ENCODE peak calls at places on chromosomes 2 and 18, in six cellular contexts. J is fibroblast of lung, O is GM12865, E is psoas muscle, M is astrocyte of the spinal cord, T is progenitor cell of endocrine pancreas. S is an unnamed sample.
A peak's percentile ranks its signal among the peaks of the same experiment; 100 is the strongest.

GRCh38 chr2:128318776-128319456 is at the start of gene HS6ST1:
- DNase-seq in J (peak; percentile 78), O (peak; percentile 89), E (peak; percentile 92), M (peak; percentile 73), T (peak; percentile 84), S (peak; percentile 58)

GRCh38 chr2:230961091-230961491 is 34.8 kb upstream of the SPATA3 start:
- DNase-seq in J (no peak), O (no peak), E (no peak), M (peak; percentile 42), T (no peak), S (no peak)

GRCh38 chr18:27860701-27861107 is 316.2 kb downstream of the CDH2 start:
- DNase-seq in J (peak; percentile 6), O (peak; percentile 50), E (no peak), M (peak; percentile 86), T (no peak), S (no peak)

GRCh38 chr2:105546623-105546964 is 147.7 kb upstream of the FHL2 start:
- DNase-seq in J (no peak), O (no peak), E (no peak), M (no peak), T (no peak), S (no peak)

GRCh38 chr18:52907522-52907921 is 567.5 kb downstream of the DCC start:
- DNase-seq in J (no peak), O (no peak), E (no peak), M (no peak), T (no peak), S (no peak)

GRCh38 chr2:231987088-231987788 is 25.7 kb downstream of the DIS3L2 start:
- DNase-seq in J (peak; percentile 28), O (no peak), E (no peak), M (peak; percentile 16), T (no peak), S (no peak)

GRCh38 chr18:13614318-13614643 is 112.1 kb downstream of the FAM210A start:
- DNase-seq in J (no peak), O (peak; percentile 58), E (no peak), M (no peak), T (no peak), S (no peak)

GRCh38 chr18:13800505-13801259 is 23.3 kb upstream of the MC5R start:
- DNase-seq in J (peak; percentile 26), O (peak; percentile 14), E (peak; percentile 69), M (peak; percentile 36), T (peak; percentile 69), S (no peak)

GRCh38 chr2:238692562-238692961 is 155.3 kb upstream of the TWIST2 start:
- DNase-seq in J (no peak), O (no peak), E (no peak), M (no peak), T (no peak), S (no peak)

GRCh38 chr2:27753744-27754588 is 17.6 kb upstream of the MRPL33 start:
- DNase-seq in J (peak; percentile 82), O (peak; percentile 73), E (peak; percentile 90), M (peak; percentile 81), T (peak; percentile 62), S (peak; percentile 74)

GRCh38 chr2:233350708-233351107 is 3.6 kb upstream of the DGKD start:
- DNase-seq in J (peak; percentile 64), O (no peak), E (no peak), M (peak; percentile 87), T (no peak), S (peak; percentile 96)

GRCh38 chr2:127413782-127414743 is 4.2 kb upstream of the PROC start:
- DNase-seq in J (peak; percentile 77), O (no peak), E (no peak), M (peak; percentile 69), T (no peak), S (peak; percentile 57)

DNA sequence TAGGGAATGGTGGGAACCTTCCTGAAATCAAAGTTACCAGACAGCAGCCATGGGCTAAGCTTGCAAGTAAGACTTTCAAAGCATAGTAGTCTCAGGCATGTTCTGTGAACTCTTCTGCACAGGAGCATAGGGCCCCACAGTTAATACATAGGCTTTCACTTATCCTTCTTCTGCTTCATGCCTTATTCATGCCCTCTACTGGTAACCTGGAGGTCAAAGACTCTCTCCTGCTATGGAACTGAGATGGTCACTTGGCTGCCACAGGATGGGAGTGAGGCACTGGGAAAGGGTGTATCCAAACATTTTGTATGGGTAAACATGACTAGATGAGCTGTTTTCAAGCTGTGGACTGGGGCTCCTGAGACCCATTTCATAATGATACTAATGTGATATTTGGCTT is 49.1 kb upstream of the ZNF638 start:
- DNase-seq in J (no peak), O (peak; percentile 4), E (no peak), M (no peak), T (no peak), S (peak; percentile 1)
- TF ChIP-seq CTCF in J (no peak), O (peak; percentile 14), E (peak; percentile 8), M (peak; percentile 3), T (no peak), S (peak; percentile 22)

GRCh38 chr18:63155169-63155852 is 164.3 kb downstream of the BCL2 start:
- DNase-seq in J (no peak), O (peak; percentile 94), E (peak; percentile 82), M (no peak), T (peak; percentile 54), S (no peak)
- TF ChIP-seq CTCF in J (peak; percentile 36), O (peak; percentile 98), E (peak; percentile 76), M (peak; percentile 67), T (peak; percentile 69), S (peak; percentile 55)

DNA sequence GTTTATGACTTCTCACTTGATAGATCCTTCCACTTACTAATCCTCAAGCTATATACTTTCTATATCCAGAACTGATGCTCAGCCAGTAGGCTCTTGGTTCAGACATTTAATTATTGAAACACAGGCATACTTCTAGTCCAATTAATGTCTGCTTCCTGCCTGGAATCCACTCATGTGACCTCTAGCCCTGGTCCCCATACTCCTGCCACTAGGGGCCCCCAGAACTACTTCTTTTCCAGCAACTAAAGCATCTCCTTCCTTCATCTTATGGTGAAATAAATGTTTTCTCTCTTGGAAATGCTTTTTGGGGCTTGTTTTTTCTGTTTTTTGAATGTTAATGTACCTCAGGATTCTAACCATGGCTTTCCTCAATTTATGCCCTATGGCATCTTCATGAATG is 527.6 kb downstream of the SATB2 start:
- DNase-seq in J (no peak), O (no peak), E (no peak), M (no peak), T (no peak), S (no peak)
- TF ChIP-seq CTCF in J (peak; percentile 18), O (peak; percentile 20), E (no peak), M (no peak), T (peak; percentile 41), S (no peak)

DNA sequence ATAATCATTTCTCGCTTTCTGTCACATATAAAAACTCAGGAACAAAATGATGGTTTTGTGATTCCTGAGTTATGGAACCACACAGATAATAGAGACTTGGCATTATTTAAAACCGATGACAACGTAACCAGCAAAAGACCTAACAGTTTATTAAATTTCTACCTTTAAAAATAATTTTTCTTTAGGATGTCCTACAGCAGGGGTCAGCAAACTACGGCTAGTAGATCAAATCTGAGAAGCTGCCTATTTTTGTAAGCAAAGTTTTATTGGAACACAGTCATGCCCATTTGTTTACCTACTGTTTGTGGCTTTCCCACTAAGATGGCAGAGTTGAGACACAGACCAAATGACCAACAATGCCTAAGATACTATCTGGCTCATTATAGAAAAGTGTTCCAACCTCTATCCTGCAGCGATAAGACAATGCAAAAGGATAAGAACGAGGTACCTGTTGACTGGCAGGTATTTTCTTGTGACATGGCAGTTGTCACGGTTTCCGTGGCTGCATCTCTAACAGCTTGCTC is 53.0 kb upstream of the ZFP36L2 start:
- DNase-seq in J (no peak), O (no peak), E (no peak), M (no peak), T (no peak), S (no peak)
- TF ChIP-seq CTCF in J (no peak), O (no peak), E (peak; percentile 12), M (no peak), T (no peak), S (no peak)

DNA sequence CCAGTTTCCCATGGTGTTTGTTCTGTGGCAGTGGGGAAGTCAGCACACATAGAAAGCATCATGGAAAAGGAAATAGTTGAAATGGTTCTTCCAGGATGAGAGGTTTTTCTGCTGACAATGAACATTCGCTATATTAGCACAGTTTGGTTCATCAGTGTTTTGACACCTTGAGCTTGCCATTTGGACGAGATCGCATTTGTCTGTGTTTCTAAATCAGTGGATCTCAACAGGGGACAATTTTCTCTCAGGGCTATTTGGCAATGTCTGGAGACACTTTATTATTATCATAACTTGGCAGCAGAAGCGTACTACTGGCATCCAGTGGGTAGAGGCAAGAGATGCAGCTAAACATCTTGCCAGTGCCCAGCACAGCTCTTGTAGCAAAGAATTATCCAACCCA is 74.6 kb downstream of the CD8B2 start:
- DNase-seq in J (no peak), O (no peak), E (no peak), M (no peak), T (no peak), S (no peak)
- TF ChIP-seq CTCF in J (no peak), O (no peak), E (no peak), M (no peak), T (no peak), S (no peak)

DNA sequence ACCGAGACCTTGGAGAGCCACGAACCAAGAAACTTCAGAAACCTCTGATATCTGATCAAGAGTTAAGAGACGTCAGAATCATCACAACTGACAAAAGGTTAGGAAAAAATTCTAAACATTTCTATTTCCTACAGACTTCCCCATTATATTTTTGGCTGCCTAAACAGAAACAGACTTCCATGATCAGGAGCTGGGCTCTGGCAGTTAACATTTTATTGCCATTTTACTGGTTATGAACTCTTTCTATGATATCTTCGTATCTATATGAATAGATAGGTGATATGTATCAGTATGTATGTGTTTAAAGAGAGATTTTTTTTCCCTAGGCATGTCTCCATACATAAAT is 31.1 kb upstream of the PPP1R1C start:
- DNase-seq in J (no peak), O (no peak), E (no peak), M (no peak), T (no peak), S (no peak)
- TF ChIP-seq CTCF in J (no peak), O (no peak), E (no peak), M (no peak), T (no peak), S (peak; percentile 32)

GRCh38 chr2:17148298-17149228 is 369.7 kb downstream of the RAD51AP2 start:
- DNase-seq in J (peak; percentile 49), O (peak; percentile 12), E (no peak), M (peak; percentile 26), T (no peak), S (no peak)
- TF ChIP-seq CTCF in J (peak; percentile 52), O (peak; percentile 24), E (no peak), M (peak; percentile 74), T (peak; percentile 55), S (no peak)

DNA sequence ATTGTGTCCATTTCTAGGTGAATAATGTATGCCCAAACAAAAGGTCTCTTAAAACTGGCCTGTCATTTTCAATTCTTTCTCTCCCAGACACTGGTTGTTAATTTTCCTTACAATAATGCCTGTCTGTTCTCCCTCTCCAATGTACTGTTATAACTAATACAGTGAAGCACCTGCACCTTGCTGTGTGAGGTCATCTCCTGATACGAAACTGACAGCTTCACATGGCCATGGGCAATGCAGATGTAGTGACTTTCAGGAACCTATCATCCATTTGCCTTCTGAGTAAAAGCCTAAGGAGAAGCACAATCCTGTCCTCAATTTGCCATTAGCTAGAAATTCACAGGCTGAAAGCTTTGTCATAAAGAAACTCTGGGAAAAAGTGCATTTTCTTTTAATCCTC is 1030.2 kb downstream of the TDRD15 start:
- DNase-seq in J (no peak), O (no peak), E (no peak), M (no peak), T (no peak), S (no peak)
- TF ChIP-seq CTCF in J (no peak), O (no peak), E (no peak), M (no peak), T (no peak), S (no peak)

GRCh38 chr18:43422483-43422882 is 145.2 kb upstream of the SYT4 start:
- DNase-seq in J (peak; percentile 10), O (no peak), E (no peak), M (peak; percentile 5), T (no peak), S (no peak)
- TF ChIP-seq CTCF in J (no peak), O (no peak), E (no peak), M (no peak), T (peak; percentile 48), S (no peak)

S was measured in HFFc6.